ENCODE peak calls at places on chromosome 4, in six cellular contexts. D is mammary epithelial cell; H is CD4-positive, alpha-beta T cell; L is ovary; Q is cardiac muscle cell; M is suprapubic skin. Y is an unnamed sample. For H3K9me3, the result is how much of the 10 kb centered on the place peaks cover.

GRCh38 chr4:13403833-13404232 is 80.3 kb downstream of the RAB28 start:
- DNase-seq in D (no peak), H (no peak), L (no peak), Q (no peak), M (no peak), Y (no peak)

GRCh38 chr4:152565338-152565737 is 29.4 kb upstream of the FBXW7 start:
- DNase-seq in D (no peak), H (no peak), L (no peak), Q (no peak), M (no peak), Y (no peak)

GRCh38 chr4:85452073-85452764 is 22.7 kb upstream of the ARHGAP24 start:
- DNase-seq in D (no peak), H (no peak), L (no peak), Q (no peak), M (no peak), Y (no peak)

GRCh38 chr4:176335421-176335820 is 15.7 kb downstream of the SPCS3 start:
- DNase-seq in D (no peak), H (no peak), L (no peak), Q (no peak), M (no peak), Y (no peak)

GRCh38 chr4:112819729-112820128 is 182.8 kb downstream of the LARP7 start:
- DNase-seq in D (no peak), H (no peak), L (no peak), Q (no peak), M (no peak), Y (peak)

GRCh38 chr4:161148051-161148450 is 1015.7 kb downstream of the FSTL5 start:
- DNase-seq in D (no peak), H (no peak), L (no peak), Q (no peak), M (no peak), Y (no peak)

GRCh38 chr4:38752393-38752961 is 30.3 kb downstream of the TLR10 start:
- DNase-seq in D (peak), H (no peak), L (no peak), Q (no peak), M (no peak), Y (peak)

GRCh38 chr4:128770807-128771206 is 38.7 kb upstream of the JADE1 start:
- DNase-seq in D (no peak), H (no peak), L (no peak), Q (no peak), M (no peak), Y (no peak)

GRCh38 chr4:112060212-112060611 is 85.0 kb upstream of the FAM241A start:
- DNase-seq in D (no peak), H (no peak), L (no peak), Q (peak), M (no peak), Y (peak)

GRCh38 chr4:174154455-174154854 is 129.0 kb downstream of the FBXO8 start:
- DNase-seq in D (peak), H (no peak), L (no peak), Q (no peak), M (no peak), Y (peak)

GRCh38 chr4:152220201-152220666 is 315.7 kb downstream of the FBXW7 start:
- DNase-seq in D (peak), H (no peak), L (no peak), Q (no peak), M (no peak), Y (no peak)

GRCh38 chr4:128737098-128737513 is 72.4 kb upstream of the JADE1 start:
- DNase-seq in D (no peak), H (no peak), L (no peak), Q (no peak), M (no peak), Y (no peak)

GRCh38 chr4:14880805-14881204 is 121.5 kb upstream of the CPEB2 start:
- DNase-seq in D (no peak), H (no peak), L (no peak), Q (no peak), M (no peak), Y (no peak)

GRCh38 chr4:119697887-119698393 is 69.3 kb upstream of the PDE5A start:
- DNase-seq in D (no peak), H (no peak), L (no peak), Q (no peak), M (no peak), Y (no peak)

GRCh38 chr4:123545569-123546122 is 149.1 kb downstream of the SPRY1 start:
- DNase-seq in D (no peak), H (no peak), L (no peak), Q (no peak), M (no peak), Y (no peak)

GRCh38 chr4:18859468-18859867 is 837.9 kb upstream of the LCORL start:
- DNase-seq in D (no peak), H (no peak), L (no peak), Q (no peak), M (no peak), Y (no peak)
- H3K9me3 ChIP-seq in D (under half), H (under half), L (under half), Q (under half), M (under half), Y (under half)

GRCh38 chr4:146621-147020 is 22.3 kb downstream of the ZNF718 start:
- DNase-seq in D (no peak), H (no peak), L (no peak), Q (no peak), M (no peak), Y (no peak)
- H3K9me3 ChIP-seq in D (under half), H (half or more), L (under half), Q (under half), M (half or more), Y (under half)

GRCh38 chr4:99011910-99012309 is 16.4 kb downstream of the METAP1 start:
- DNase-seq in D (no peak), H (no peak), L (no peak), Q (no peak), M (no peak), Y (no peak)
- H3K9me3 ChIP-seq in D (under half), H (under half), L (under half), Q (under half), M (under half), Y (under half)

DNA sequence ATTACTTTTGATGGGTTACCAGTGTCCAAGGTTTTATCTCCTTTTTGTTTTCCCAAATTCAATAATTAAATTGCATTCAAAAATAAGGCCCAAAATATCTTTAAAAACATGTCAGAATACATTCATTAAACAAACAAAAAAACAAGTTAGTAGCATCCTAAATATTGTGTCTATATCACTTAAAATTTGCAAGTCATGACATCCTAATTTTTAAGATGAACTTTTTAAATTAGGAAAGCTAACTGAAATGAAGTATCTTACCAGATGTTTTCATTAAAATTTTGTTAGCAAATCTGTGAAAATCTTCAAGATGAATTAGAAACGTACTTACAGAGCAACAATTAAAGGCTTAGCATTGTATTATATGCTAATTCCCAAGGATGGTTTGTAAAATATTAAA is 962 bp upstream of the CFAP299 start:
- DNase-seq in D (no peak), H (no peak), L (no peak), Q (no peak), M (no peak), Y (no peak)
- H3K9me3 ChIP-seq in D (under half), H (under half), L (under half), Q (under half), M (under half), Y (under half)

GRCh38 chr4:30630431-30630830 is 89.7 kb upstream of the PCDH7 start:
- DNase-seq in D (no peak), H (no peak), L (no peak), Q (no peak), M (no peak), Y (peak)
- H3K9me3 ChIP-seq in D (under half), H (under half), L (under half), Q (under half), M (under half), Y (under half)

GRCh38 chr4:18842431-18842830 is 820.9 kb upstream of the LCORL start:
- DNase-seq in D (no peak), H (no peak), L (no peak), Q (no peak), M (no peak), Y (no peak)
- H3K9me3 ChIP-seq in D (under half), H (under half), L (under half), Q (under half), M (under half), Y (under half)

GRCh38 chr4:30269850-30270249 is 450.3 kb upstream of the PCDH7 start:
- DNase-seq in D (no peak), H (no peak), L (no peak), Q (peak), M (no peak), Y (no peak)

GRCh38 chr4:30268370-30268769 is 451.8 kb upstream of the PCDH7 start:
- DNase-seq in D (no peak), H (no peak), L (no peak), Q (no peak), M (no peak), Y (no peak)

GRCh38 chr4:30258949-30259348 is 461.2 kb upstream of the PCDH7 start:
- DNase-seq in D (no peak), H (no peak), L (no peak), Q (no peak), M (no peak), Y (no peak)

GRCh38 chr4:30262379-30262778 is 457.8 kb upstream of the PCDH7 start:
- DNase-seq in D (no peak), H (no peak), L (no peak), Q (no peak), M (no peak), Y (no peak)

DNA sequence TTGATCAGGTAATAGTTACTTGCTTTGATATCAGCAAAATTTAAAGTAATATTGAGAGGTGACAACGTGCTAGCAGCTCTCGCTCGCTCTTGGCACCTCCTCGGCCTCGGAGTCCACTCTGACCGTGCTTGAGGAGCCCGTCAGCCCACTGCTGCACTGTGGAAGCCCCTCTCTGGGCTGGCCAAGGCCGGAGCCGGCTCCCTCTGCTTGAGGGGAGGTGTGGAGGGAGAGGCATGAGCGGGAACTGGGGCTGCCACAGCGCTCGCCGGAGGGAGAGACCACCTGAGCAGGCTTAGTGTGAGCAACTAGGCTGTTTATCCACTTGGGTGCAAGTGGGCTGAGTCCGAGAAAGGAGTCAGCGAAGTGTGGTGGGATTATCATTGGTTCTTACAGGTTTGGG is 455.7 kb upstream of the PCDH7 start:
- DNase-seq in D (no peak), H (no peak), L (no peak), Q (no peak), M (peak), Y (no peak)
- H3K9me3 ChIP-seq in D (under half), H (under half), L (under half), Q (under half), M (under half), Y (under half)

GRCh38 chr4:145014365-145014764 is 83.6 kb downstream of the ANAPC10 start:
- DNase-seq in D (no peak), H (no peak), L (no peak), Q (no peak), M (no peak), Y (peak)

DNA sequence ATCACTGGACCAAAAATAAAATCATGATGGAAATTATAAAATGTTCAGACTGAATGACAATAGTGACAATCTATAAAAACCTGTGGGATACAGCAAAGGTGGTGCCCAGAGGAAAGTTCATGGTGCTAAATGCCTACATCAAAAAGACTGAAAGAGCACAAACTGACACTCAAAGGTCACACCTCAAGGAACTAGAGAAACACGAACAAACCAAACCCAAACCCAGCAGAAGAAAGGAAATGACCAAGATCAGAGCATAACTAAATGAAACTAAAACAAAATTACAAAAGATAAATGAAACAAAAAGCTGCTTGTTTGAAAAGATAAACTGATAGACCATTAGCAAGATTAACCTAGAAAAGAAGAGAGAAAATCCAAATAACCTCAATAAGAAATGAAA is 78.7 kb downstream of the ANAPC10 start:
- DNase-seq in D (no peak), H (no peak), L (no peak), Q (no peak), M (no peak), Y (no peak)
- H3K9me3 ChIP-seq in D (under half), H (under half), L (under half), Q (under half), M (under half), Y (under half)

GRCh38 chr4:136025540-136025939 is 1506.8 kb downstream of the PCDH18 start:
- DNase-seq in D (no peak), H (no peak), L (no peak), Q (no peak), M (no peak), Y (no peak)
- H3K9me3 ChIP-seq in D (under half), H (under half), L (under half), Q (under half), M (under half), Y (under half)

GRCh38 chr4:11050766-11051165 is 366.2 kb upstream of the CLNK start:
- DNase-seq in D (no peak), H (no peak), L (no peak), Q (no peak), M (no peak), Y (no peak)

GRCh38 chr4:11051181-11051580 is 366.6 kb upstream of the CLNK start:
- DNase-seq in D (no peak), H (no peak), L (no peak), Q (no peak), M (no peak), Y (no peak)

GRCh38 chr4:11053601-11054000 is 369.0 kb upstream of the CLNK start:
- DNase-seq in D (peak), H (no peak), L (no peak), Q (no peak), M (no peak), Y (no peak)
- H3K9me3 ChIP-seq in D (under half), H (under half), L (under half), Q (under half), M (under half), Y (under half)

Y was measured in SJCRH30.